ENCODE peak calls at places on chromosome 16, in five cellular contexts. V, N, H, R and L are unnamed samples. For H3K4me1 and H3K27me3, the result is how much of the 10 kb centered on the place peaks cover.

GRCh38 chr16:68369697-68370096 is 58.9 kb downstream of the PRMT7 start:
- DNase-seq in N (no peak), V (no peak), H (no peak), R (no peak), L (no peak)

GRCh38 chr16:4613636-4614570 is 785 bp downstream of the UBALD1 start:
- DNase-seq in H (peak), R (no peak), N (peak), V (no peak), L (peak)

GRCh38 chr16:30636599-30636998 is 14.2 kb upstream of the PRR14 start:
- DNase-seq in V (no peak), H (no peak), N (no peak), R (no peak), L (no peak)

GRCh38 chr16:3584412-3584811 is 7.2 kb upstream of the NLRC3 start:
- DNase-seq in R (no peak), N (no peak), V (no peak), H (no peak), L (no peak)

GRCh38 chr16:67404740-67405226 is 11.5 kb upstream of the TPPP3 start:
- DNase-seq in R (no peak), H (no peak), V (no peak), N (no peak), L (no peak)

GRCh38 chr16:80974649-80975376 is 31.9 kb downstream of the CMC2 start:
- DNase-seq in V (no peak), R (no peak), N (no peak), H (no peak), L (no peak)

GRCh38 chr16:50251375-50252081 is 14.8 kb upstream of the ADCY7 start:
- DNase-seq in H (no peak), R (no peak), V (no peak), N (no peak), L (peak)

GRCh38 chr16:84484579-84485254 is 19.7 kb downstream of the MEAK7 start:
- DNase-seq in N (peak), R (peak), H (peak), V (no peak), L (peak)

GRCh38 chr16:73527191-73527590 is 479.3 kb upstream of the ZFHX3 start:
- DNase-seq in H (no peak), N (no peak), R (no peak), V (no peak), L (peak)

GRCh38 chr16:66605177-66605999 is 884 bp downstream of the CMTM3 start:
- DNase-seq in R (peak), H (peak), N (peak), V (peak), L (peak)

GRCh38 chr16:21950782-21951521 is 2.2 kb upstream of the UQCRC2 start:
- DNase-seq in H (peak), N (peak), V (no peak), R (no peak), L (peak)

GRCh38 chr16:14307059-14307531 is 236.0 kb downstream of the MRTFB start:
- DNase-seq in R (no peak), V (no peak), N (no peak), H (peak), L (no peak)

GRCh38 chr16:81424761-81425160 is 19.8 kb upstream of the CMIP start:
- DNase-seq in V (no peak), R (no peak), H (no peak), N (no peak), L (no peak)

GRCh38 chr16:67456383-67457140 is 24.4 kb downstream of the ATP6V0D1 start:
- DNase-seq in V (no peak), N (peak), H (peak), R (peak), L (peak)

GRCh38 chr16:23835390-23836077 is at the start of gene PRKCB:
- DNase-seq in R (peak), H (peak), V (peak), N (peak), L (peak)

GRCh38 chr16:48526058-48526957 is 83.7 kb downstream of the N4BP1 start:
- DNase-seq in R (no peak), V (no peak), H (peak), N (no peak), L (no peak)

GRCh38 chr16:75116081-75116910 is at the start of gene LDHD:
- DNase-seq in R (peak), N (peak), V (no peak), H (peak), L (no peak)

DNA sequence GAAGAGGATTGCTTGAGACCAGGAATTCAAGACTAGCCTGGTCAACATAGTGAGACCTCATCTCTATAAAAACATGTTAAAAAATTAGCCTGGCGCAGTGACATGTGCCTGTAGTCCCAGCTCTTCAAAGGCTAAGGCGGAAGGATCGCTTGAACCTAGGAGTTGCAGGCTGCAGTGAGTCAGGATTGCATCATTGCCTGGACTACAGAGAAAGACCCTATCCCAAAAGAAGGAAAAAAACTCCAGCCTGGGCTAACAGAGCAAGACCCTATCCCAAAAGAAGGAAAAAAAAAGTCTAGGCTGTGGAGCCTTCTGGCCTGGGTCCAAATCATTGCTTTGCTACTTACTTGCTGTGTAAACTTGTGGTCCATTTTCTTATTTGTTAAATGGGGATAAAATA is 4.9 kb downstream of the CCP110 start:
- DNase-seq in V (no peak), H (no peak), R (no peak), N (no peak), L (no peak)
- H3K4me1 ChIP-seq in V (under half), H (under half), R (under half), N (under half), L (under half)

GRCh38 chr16:82587289-82587688 is 39.5 kb upstream of the CDH13 start:
- DNase-seq in R (no peak), H (no peak), N (no peak), V (no peak), L (no peak)
- H3K27me3 ChIP-seq in R (under half), H (under half), N (under half), V (under half), L (under half)

DNA sequence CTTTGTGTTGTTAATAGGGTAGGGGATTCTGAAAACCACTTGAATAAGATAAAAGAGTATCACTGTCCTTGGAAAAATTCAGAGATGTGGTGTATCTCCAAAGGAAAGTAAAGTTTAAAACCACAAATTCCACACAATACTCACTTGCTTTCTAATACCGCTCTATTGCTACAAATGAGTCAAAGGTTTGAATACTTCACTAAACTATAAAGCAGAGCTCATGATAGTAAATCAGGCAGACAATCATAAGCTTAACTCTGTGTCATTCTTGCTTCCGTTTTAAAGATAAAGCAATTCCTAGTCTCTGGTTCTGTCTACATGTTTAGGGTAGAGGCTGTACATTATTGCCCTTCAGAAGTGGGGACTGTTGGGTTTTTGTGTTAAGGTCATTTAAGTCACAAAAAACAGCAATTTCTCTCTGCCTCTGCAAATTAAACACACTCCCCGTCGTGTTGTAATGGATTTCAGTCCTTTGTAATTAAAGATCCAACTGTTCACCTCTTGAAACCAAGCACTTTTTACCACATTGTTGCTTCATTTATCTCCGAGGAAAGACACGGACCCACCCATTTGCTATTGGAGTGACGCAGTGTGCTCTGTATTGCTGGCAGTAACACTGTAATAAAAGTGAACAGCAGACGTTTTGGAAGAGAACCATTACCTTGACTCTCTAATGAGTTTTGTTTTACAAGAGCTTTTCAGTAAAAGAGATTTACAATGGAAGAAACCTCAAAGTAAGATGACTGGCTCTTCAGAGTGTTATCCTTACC is 83.2 kb upstream of the CNTNAP4 start:
- DNase-seq in N (no peak), H (no peak), R (no peak), V (no peak), L (peak)
- H3K4me1 ChIP-seq in N (under half), H (under half), R (under half), V (under half), L (under half)

GRCh38 chr16:28061702-28062101 is 1.8 kb downstream of the GSG1L start:
- DNase-seq in H (no peak), R (no peak), V (no peak), N (no peak), L (no peak)

GRCh38 chr16:28064150-28064549 is 636 bp upstream of the GSG1L start:
- DNase-seq in R (no peak), V (no peak), N (no peak), H (no peak), L (no peak)

GRCh38 chr16:28063611-28064061 is at the start of gene GSG1L:
- DNase-seq in R (no peak), V (no peak), H (no peak), N (no peak), L (no peak)

GRCh38 chr16:28063047-28063521 is 430 bp downstream of the GSG1L start:
- DNase-seq in H (peak), R (no peak), V (no peak), N (no peak), L (peak)

GRCh38 chr16:28062261-28063046 is 1.1 kb downstream of the GSG1L start:
- DNase-seq in V (no peak), N (no peak), R (no peak), H (no peak), L (no peak)
- H3K27me3 ChIP-seq in V (under half), N (half or more), R (under half), H (half or more), L (half or more)

GRCh38 chr16:19876501-19877059 is 8.1 kb downstream of the GPRC5B start:
- DNase-seq in N (no peak), H (peak), V (no peak), R (no peak), L (no peak)
- H3K4me1 ChIP-seq in N (under half), H (half or more), V (under half), R (under half), L (under half)

GRCh38 chr16:88459366-88460055 is 6.4 kb downstream of the ZFPM1 start:
- DNase-seq in V (no peak), N (no peak), H (no peak), R (no peak), L (no peak)
- H3K27me3 ChIP-seq in V (under half), N (under half), H (under half), R (under half), L (under half)

GRCh38 chr16:57694191-57694555 is 433 bp upstream of the DRC7 start:
- DNase-seq in H (no peak), N (no peak), V (no peak), R (no peak), L (no peak)

GRCh38 chr16:57693539-57693938 is 1.1 kb upstream of the DRC7 start:
- DNase-seq in R (no peak), V (no peak), H (no peak), N (no peak), L (no peak)

GRCh38 chr16:57690782-57691471 is 3.7 kb upstream of the DRC7 start:
- DNase-seq in N (no peak), V (no peak), R (no peak), H (no peak), L (no peak)

GRCh38 chr16:57694556-57695377 is at the start of gene DRC7:
- DNase-seq in R (peak), V (no peak), N (peak), H (peak), L (peak)

DNA sequence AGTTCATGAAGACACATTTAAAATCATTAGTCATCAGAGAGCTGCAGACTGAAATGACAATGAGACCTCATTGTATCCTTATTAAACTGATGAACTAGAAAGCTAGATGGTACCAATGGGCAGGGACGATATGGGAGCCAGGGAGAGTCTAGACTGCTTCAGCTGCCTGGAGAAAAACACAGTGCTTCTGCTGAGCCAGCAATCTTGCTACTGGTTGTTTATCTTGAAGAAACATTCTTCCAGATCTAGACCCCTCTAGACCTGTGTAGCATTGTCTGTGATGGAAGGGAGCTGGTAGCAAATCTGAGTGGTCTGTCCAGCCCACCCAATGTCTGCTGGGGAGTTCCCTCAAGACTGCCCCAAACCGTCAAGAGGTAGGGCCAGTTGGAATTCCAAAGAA is 2.0 kb upstream of the DRC7 start:
- DNase-seq in R (no peak), V (no peak), H (no peak), N (no peak), L (no peak)
- H3K4me1 ChIP-seq in R (under half), V (under half), H (under half), N (under half), L (under half)